ENCODE peak calls at places on chromosomes 11 and 22, in five cellular contexts. One of them, this sample, is unnamed.

GRCh38 chr11:73331138-73331916 is 23.3 kb downstream of the ARHGEF17 start:
- DNase-seq in kidney: peak
- DNase-seq in H1: no peak
- DNase-seq in K562: peak
- DNase-seq in endodermal cell: peak
- DNase-seq in this sample: peak

GRCh38 chr11:130180491-130180890 is 20.9 kb downstream of the ST14 start:
- DNase-seq in kidney: peak
- DNase-seq in H1: no peak
- DNase-seq in K562: no peak
- DNase-seq in endodermal cell: no peak
- DNase-seq in this sample: no peak

GRCh38 chr22:26753125-26753862 is 95.9 kb downstream of the MIAT start:
- DNase-seq in kidney: no peak
- DNase-seq in H1: no peak
- DNase-seq in K562: no peak
- DNase-seq in endodermal cell: no peak
- DNase-seq in this sample: no peak

GRCh38 chr11:44905131-44905866 is 45.4 kb downstream of the TP53I11 start:
- DNase-seq in kidney: no peak
- DNase-seq in H1: no peak
- DNase-seq in K562: no peak
- DNase-seq in endodermal cell: no peak
- DNase-seq in this sample: no peak

GRCh38 chr11:131468565-131468964 is 98.2 kb downstream of the NTM start:
- DNase-seq in kidney: no peak
- DNase-seq in H1: no peak
- DNase-seq in K562: no peak
- DNase-seq in endodermal cell: no peak
- DNase-seq in this sample: no peak

GRCh38 chr11:33135216-33135615 is 26.1 kb downstream of the CSTF3 start:
- DNase-seq in kidney: no peak
- DNase-seq in H1: no peak
- DNase-seq in K562: no peak
- DNase-seq in endodermal cell: no peak
- DNase-seq in this sample: no peak

GRCh38 chr11:72243173-72243566 is 806 bp downstream of the PHOX2A start:
- DNase-seq in kidney: no peak
- DNase-seq in H1: no peak
- DNase-seq in K562: no peak
- DNase-seq in endodermal cell: no peak
- DNase-seq in this sample: no peak

GRCh38 chr11:61384271-61385242 is 7.8 kb upstream of the TMEM216 start:
- DNase-seq in kidney: no peak
- DNase-seq in H1: no peak
- DNase-seq in K562: peak
- DNase-seq in endodermal cell: peak
- DNase-seq in this sample: no peak

GRCh38 chr11:110763249-110764011 is 51.2 kb upstream of the ARHGAP20 start:
- DNase-seq in kidney: peak
- DNase-seq in H1: no peak
- DNase-seq in K562: no peak
- DNase-seq in endodermal cell: no peak
- DNase-seq in this sample: no peak

GRCh38 chr11:23263466-23263865 is 403.2 kb upstream of the CCDC179 start:
- DNase-seq in kidney: no peak
- DNase-seq in H1: no peak
- DNase-seq in K562: no peak
- DNase-seq in endodermal cell: no peak
- DNase-seq in this sample: no peak

GRCh38 chr22:22667966-22668880 is 23.8 kb downstream of the GGTLC2 start:
- DNase-seq in kidney: no peak
- DNase-seq in H1: no peak
- DNase-seq in K562: no peak
- DNase-seq in endodermal cell: no peak
- DNase-seq in this sample: no peak

GRCh38 chr22:28151241-28151640 is 232.2 kb upstream of the PITPNB start:
- DNase-seq in kidney: no peak
- DNase-seq in H1: no peak
- DNase-seq in K562: no peak
- DNase-seq in endodermal cell: no peak
- DNase-seq in this sample: no peak

GRCh38 chr22:17250380-17251129 is 31.3 kb upstream of the ADA2 start:
- DNase-seq in kidney: no peak
- DNase-seq in H1: no peak
- DNase-seq in K562: no peak
- DNase-seq in endodermal cell: no peak
- DNase-seq in this sample: no peak

GRCh38 chr11:117000741-117001096 is 97.5 kb downstream of the SIK3 start:
- DNase-seq in kidney: no peak
- DNase-seq in H1: no peak
- DNase-seq in K562: no peak
- DNase-seq in endodermal cell: no peak
- DNase-seq in this sample: no peak
- TF ChIP-seq CTCF in kidney: no peak
- TF ChIP-seq CTCF in H1: no peak
- TF ChIP-seq CTCF in K562: no peak
- TF ChIP-seq CTCF in endodermal cell: no peak
- TF ChIP-seq CTCF in this sample: no peak

DNA sequence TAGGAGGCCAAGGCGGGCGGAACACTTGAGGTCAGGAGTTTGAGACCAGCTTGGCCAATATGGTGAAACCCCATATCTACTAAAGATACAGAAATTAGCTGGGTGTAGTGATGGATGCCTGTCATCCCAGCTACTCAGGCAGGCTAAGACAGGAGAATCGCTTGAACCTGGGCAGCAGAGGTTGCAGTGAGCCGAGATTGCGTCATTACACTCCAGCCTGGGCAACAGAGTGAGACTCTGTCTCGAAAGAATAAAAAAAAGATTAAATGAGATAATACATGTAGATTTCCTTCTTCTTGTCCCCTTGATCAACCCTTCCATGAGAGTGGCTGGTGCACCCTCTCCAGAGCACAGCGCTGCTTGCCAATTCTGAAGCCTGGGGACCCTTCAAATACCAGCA is 106.9 kb downstream of the ST3GAL4 start:
- DNase-seq in kidney: no peak
- DNase-seq in H1: no peak
- DNase-seq in K562: no peak
- DNase-seq in endodermal cell: no peak
- DNase-seq in this sample: no peak
- TF ChIP-seq CTCF in kidney: no peak
- TF ChIP-seq CTCF in H1: no peak
- TF ChIP-seq CTCF in K562: no peak
- TF ChIP-seq CTCF in endodermal cell: no peak
- TF ChIP-seq CTCF in this sample: no peak

GRCh38 chr11:121654506-121655480 is 202.0 kb upstream of the SORL1-AS1 start:
- DNase-seq in kidney: no peak
- DNase-seq in H1: no peak
- DNase-seq in K562: no peak
- DNase-seq in endodermal cell: no peak
- DNase-seq in this sample: no peak

GRCh38 chr11:121651267-121651625 is 198.5 kb upstream of the SORL1-AS1 start:
- DNase-seq in kidney: no peak
- DNase-seq in H1: no peak
- DNase-seq in K562: no peak
- DNase-seq in endodermal cell: no peak
- DNase-seq in this sample: no peak

GRCh38 chr11:121655481-121656332 is 202.9 kb upstream of the SORL1-AS1 start:
- DNase-seq in kidney: peak
- DNase-seq in H1: peak
- DNase-seq in K562: peak
- DNase-seq in endodermal cell: peak
- DNase-seq in this sample: peak

GRCh38 chr11:121650520-121651266 is 197.9 kb upstream of the SORL1-AS1 start:
- DNase-seq in kidney: no peak
- DNase-seq in H1: no peak
- DNase-seq in K562: no peak
- DNase-seq in endodermal cell: no peak
- DNase-seq in this sample: no peak

GRCh38 chr11:121652982-121653381 is 200.2 kb upstream of the SORL1-AS1 start:
- DNase-seq in kidney: no peak
- DNase-seq in H1: no peak
- DNase-seq in K562: no peak
- DNase-seq in endodermal cell: no peak
- DNase-seq in this sample: no peak
- TF ChIP-seq CTCF in kidney: no peak
- TF ChIP-seq CTCF in H1: peak
- TF ChIP-seq CTCF in K562: no peak
- TF ChIP-seq CTCF in endodermal cell: peak
- TF ChIP-seq CTCF in this sample: peak

GRCh38 chr11:67095214-67095507 is 23.9 kb upstream of the KDM2A start:
- DNase-seq in kidney: no peak
- DNase-seq in H1: no peak
- DNase-seq in K562: no peak
- DNase-seq in endodermal cell: no peak
- DNase-seq in this sample: no peak
- TF ChIP-seq CTCF in kidney: no peak
- TF ChIP-seq CTCF in H1: no peak
- TF ChIP-seq CTCF in K562: no peak
- TF ChIP-seq CTCF in endodermal cell: peak
- TF ChIP-seq CTCF in this sample: no peak

This sample was measured in progenitor cell of endocrine pancreas.